ENCODE peak calls at places on chromosome 1, in five cellular contexts. G is esophagus squamous epithelium, K is body of pancreas, N is uterus, R is tibial nerve. H is an unnamed sample.

GRCh38 chr1:11187000-11187399 is 2.2 kb upstream of the ANGPTL7 start:
- DNase-seq in G (no peak), K (no peak), N (no peak), R (no peak), H (no peak)

GRCh38 chr1:27940297-27940696 is 5.5 kb downstream of the SMPDL3B start:
- DNase-seq in G (no peak), K (peak), N (no peak), R (peak), H (no peak)

GRCh38 chr1:36269408-36269838 is 36.7 kb upstream of the SH3D21 start:
- DNase-seq in G (no peak), K (peak), N (no peak), R (no peak), H (no peak)

GRCh38 chr1:47523812-47524170 is 85.9 kb downstream of the FOXD2 start:
- DNase-seq in G (no peak), K (no peak), N (no peak), R (no peak), H (no peak)

GRCh38 chr1:21601278-21602048 is 67.7 kb downstream of the RAP1GAP start:
- DNase-seq in G (no peak), K (no peak), N (no peak), R (no peak), H (no peak)

GRCh38 chr1:179303173-179303572 is 9.6 kb downstream of the SOAT1 start:
- DNase-seq in G (no peak), K (no peak), N (no peak), R (no peak), H (no peak)

GRCh38 chr1:45622267-45622890 is 1.5 kb downstream of the CCDC17 start:
- DNase-seq in G (no peak), K (no peak), N (no peak), R (no peak), H (no peak)

GRCh38 chr1:29531596-29531995 is 295.3 kb downstream of the PTPRU start:
- DNase-seq in G (no peak), K (no peak), N (no peak), R (no peak), H (peak)

GRCh38 chr1:197572169-197572568 is 203.1 kb downstream of the DENND1B start:
- DNase-seq in G (no peak), K (no peak), N (no peak), R (no peak), H (peak)

GRCh38 chr1:173869108-173869359 is 854 bp downstream of the ZBTB37 start:
- DNase-seq in G (no peak), K (no peak), N (no peak), R (no peak), H (no peak)

GRCh38 chr1:70890408-70890807 is 157.2 kb downstream of the PTGER3 start:
- DNase-seq in G (no peak), K (no peak), N (no peak), R (no peak), H (no peak)

GRCh38 chr1:240126821-240127220 is 35.1 kb downstream of the FMN2 start:
- DNase-seq in G (no peak), K (no peak), N (no peak), R (no peak), H (no peak)

GRCh38 chr1:43651922-43652321 is 2.0 kb downstream of the KDM4A start:
- DNase-seq in G (no peak), K (no peak), N (no peak), R (no peak), H (no peak)

GRCh38 chr1:119606394-119606793 is 41.7 kb downstream of the ZNF697 start:
- DNase-seq in G (no peak), K (no peak), N (no peak), R (no peak), H (peak)

DNA sequence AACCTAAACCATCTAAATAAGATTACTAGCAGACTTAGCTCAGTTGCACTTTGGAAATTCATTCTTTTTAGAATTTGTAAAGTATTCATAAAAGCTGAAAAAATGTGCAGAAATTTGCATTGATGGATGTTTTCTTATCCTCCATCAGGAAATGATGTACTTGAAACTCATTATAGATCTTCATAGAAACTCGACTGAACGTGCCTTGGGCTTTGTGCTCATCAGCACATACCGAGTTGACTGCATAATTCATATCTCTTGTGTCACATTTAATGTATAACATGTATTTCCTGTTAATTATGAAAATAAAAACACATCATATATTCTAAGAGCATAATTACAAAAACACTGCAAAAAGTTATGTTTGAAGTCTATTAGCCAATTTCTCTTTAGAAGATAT is 290.9 kb upstream of the NR5A2 start:
- DNase-seq in G (no peak), K (no peak), N (no peak), R (no peak), H (no peak)
- TF ChIP-seq CTCF in G (no peak), K (no peak), N (no peak), R (no peak), H (no peak)

GRCh38 chr1:2493691-2494322 is 17.7 kb downstream of the PLCH2 start:
- DNase-seq in G (no peak), K (no peak), N (no peak), R (no peak), H (no peak)

GRCh38 chr1:2493218-2493617 is 17.1 kb downstream of the PLCH2 start:
- DNase-seq in G (no peak), K (no peak), N (no peak), R (no peak), H (no peak)

GRCh38 chr1:2495546-2495945 is 19.5 kb downstream of the PLCH2 start:
- DNase-seq in G (no peak), K (no peak), N (no peak), R (no peak), H (no peak)

GRCh38 chr1:2495026-2495425 is 18.9 kb downstream of the PLCH2 start:
- DNase-seq in G (no peak), K (no peak), N (no peak), R (no peak), H (no peak)

DNA sequence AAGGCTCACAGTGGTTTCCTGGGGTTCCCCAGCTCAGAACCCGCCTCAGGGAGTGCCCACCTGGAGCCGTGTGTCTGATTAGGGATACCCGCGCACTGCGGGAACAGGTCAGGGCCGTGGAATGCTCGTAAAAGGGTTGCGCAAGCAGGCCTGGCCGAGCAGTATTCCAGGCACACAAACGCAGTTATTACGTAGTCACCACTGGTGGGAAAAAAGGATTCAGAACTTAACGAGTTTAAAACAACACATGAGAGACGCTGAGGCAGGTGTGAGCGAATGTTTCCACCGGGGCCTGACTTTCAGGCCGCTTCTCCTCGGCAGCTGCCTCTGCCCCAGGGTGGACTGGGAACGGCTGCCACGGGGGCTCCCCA is 18.2 kb downstream of the PLCH2 start:
- DNase-seq in G (no peak), K (no peak), N (peak), R (peak), H (no peak)
- TF ChIP-seq POLR2A in G (no peak), K (no peak), N (no peak), R (no peak), H (no peak)

DNA sequence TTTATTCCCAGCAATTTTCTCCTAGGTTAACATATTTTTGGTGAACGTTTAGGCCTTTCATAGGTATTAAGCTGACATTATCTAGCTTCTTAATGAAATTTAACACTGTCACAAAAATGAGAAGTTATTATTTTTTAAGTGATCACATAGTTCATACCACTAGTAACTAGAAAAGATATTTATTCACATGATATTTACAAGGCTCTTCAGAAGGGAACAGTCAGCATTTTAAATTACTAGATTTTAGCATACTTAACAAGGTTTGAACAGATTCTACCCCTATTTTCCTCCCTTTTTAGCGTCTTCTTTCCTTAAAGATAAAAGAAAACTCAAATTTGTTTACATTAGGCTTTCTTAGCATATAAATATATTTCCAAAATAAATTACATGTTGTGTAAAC is 65.5 kb upstream of the B3GALT2 start:
- DNase-seq in G (no peak), K (no peak), N (no peak), R (no peak), H (no peak)
- H3K4me3 ChIP-seq in G (no peak), K (no peak), N (no peak), R (no peak), H (no peak)

GRCh38 chr1:167935252-167936067 is 1.0 kb upstream of the DCAF6 start:
- DNase-seq in G (no peak), K (peak), N (peak), R (peak), H (peak)
- TF ChIP-seq CTCF in G (no peak), K (no peak), N (no peak), R (no peak), H (no peak)

DNA sequence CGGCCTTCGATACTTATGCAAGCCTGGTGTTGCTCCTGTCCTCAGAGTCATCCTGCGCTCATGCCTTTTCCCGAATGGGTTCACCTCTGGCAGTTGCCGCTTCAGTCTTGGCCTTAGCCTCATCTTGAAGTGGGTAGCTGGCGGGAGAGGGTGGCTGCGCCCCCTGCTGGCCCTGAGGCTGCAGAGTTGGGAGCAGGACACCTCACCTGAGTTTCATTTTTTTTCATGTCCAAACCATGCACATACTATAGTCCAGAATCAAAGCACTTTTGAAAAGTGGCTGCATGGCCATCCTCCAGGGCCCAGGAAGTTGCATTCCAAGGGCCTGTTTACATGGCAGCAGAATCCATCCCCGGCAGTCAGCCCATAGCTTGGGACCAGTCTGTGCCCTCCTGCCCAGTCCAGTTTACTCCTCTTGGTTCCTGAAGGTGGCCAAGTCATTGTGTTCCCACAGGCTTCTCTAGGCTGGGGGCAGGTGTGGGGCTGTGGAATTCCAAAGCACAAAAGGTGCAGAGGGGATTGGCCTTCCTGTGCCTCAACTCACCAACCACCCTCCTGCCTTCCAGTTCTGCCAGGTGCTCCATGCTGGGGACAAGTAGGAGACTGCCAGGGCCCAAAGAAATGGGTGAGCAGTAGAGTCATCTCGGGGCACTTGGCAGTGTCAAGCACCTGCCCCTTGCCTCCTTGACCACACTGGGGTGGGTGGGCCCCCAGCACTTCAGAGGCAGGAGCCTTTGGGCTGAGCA is 44.0 kb downstream of the YARS1 start:
- DNase-seq in G (no peak), K (peak), N (peak), R (peak), H (peak)
- TF ChIP-seq POLR2A in G (no peak), K (no peak), N (no peak), R (no peak), H (no peak)